ENCODE peak calls at places on chromosomes 16 and 17, in four cellular contexts. Z, L, G and P are unnamed samples. For H3K4me1, the result is how much of the 10 kb centered on the place peaks cover.

GRCh38 chr17:80866050-80866793 is 125.4 kb upstream of the CHMP6 start:
- DNase-seq in L (peak), Z (peak), G (peak), P (peak)

GRCh38 chr16:27431773-27432599 is 30.0 kb downstream of the IL21R start:
- DNase-seq in G (peak), L (no peak), Z (no peak), P (no peak)

GRCh38 chr17:75693500-75694481 is 26.7 kb downstream of the SAP30BP start:
- DNase-seq in Z (peak), G (no peak), L (peak), P (peak)

GRCh38 chr17:42920106-42920900 is 19.7 kb downstream of the G6PC1 start:
- DNase-seq in G (no peak), L (no peak), Z (no peak), P (peak)

GRCh38 chr16:1899641-1900451 is 18.4 kb downstream of the HS3ST6 start:
- DNase-seq in L (peak), Z (no peak), G (peak), P (no peak)

GRCh38 chr17:37088459-37088858 is 139.7 kb downstream of the AATF start:
- DNase-seq in L (peak), Z (no peak), G (peak), P (no peak)

GRCh38 chr16:49859139-49859947 is 3.4 kb upstream of the ZNF423 start:
- DNase-seq in G (no peak), Z (no peak), L (no peak), P (no peak)

GRCh38 chr17:10099051-10099571 is 99.3 kb downstream of the GAS7 start:
- DNase-seq in Z (no peak), G (no peak), L (no peak), P (no peak)

GRCh38 chr17:66310528-66311148 is 8.2 kb downstream of the PRKCA start:
- DNase-seq in G (no peak), Z (no peak), L (no peak), P (no peak)

GRCh38 chr16:4330277-4330882 is 14.5 kb downstream of the GLIS2 start:
- DNase-seq in Z (peak), L (peak), G (peak), P (peak)

GRCh38 chr16:53154513-53154912 is 99.7 kb downstream of the CHD9 start:
- DNase-seq in G (no peak), L (no peak), Z (no peak), P (no peak)

GRCh38 chr17:14803781-14804180 is 461.3 kb downstream of the PMP22 start:
- DNase-seq in Z (no peak), G (no peak), L (no peak), P (no peak)

GRCh38 chr17:75942473-75942872 is 1.6 kb upstream of the FBF1 start:
- DNase-seq in Z (no peak), L (no peak), G (no peak), P (no peak)

GRCh38 chr16:5056347-5056746 is 9.4 kb downstream of the C16orf89 start:
- DNase-seq in G (peak), L (no peak), Z (no peak), P (no peak)

GRCh38 chr16:89123001-89123830 is 29.6 kb downstream of the ACSF3 start:
- DNase-seq in G (no peak), L (no peak), Z (no peak), P (peak)

GRCh38 chr16:11835891-11836652 is 15.3 kb downstream of the RSL1D1 start:
- DNase-seq in Z (no peak), L (no peak), G (no peak), P (no peak)

GRCh38 chr16:30184430-30185140 is 1.2 kb downstream of the CORO1A start:
- DNase-seq in G (peak), L (no peak), Z (no peak), P (no peak)

GRCh38 chr17:9928601-9929341 is 23.7 kb upstream of the RCVRN start:
- DNase-seq in L (no peak), G (no peak), Z (no peak), P (no peak)

GRCh38 chr16:11108466-11108805 is 147.6 kb downstream of the SOCS1 start:
- DNase-seq in Z (no peak), L (no peak), G (no peak), P (no peak)

GRCh38 chr17:63697341-63698286 is 2.3 kb downstream of the LIMD2 start:
- DNase-seq in G (peak), Z (no peak), L (no peak), P (peak)

GRCh38 chr17:47278561-47278960 is 24.9 kb downstream of the ITGB3 start:
- DNase-seq in Z (no peak), G (no peak), L (no peak), P (no peak)

GRCh38 chr16:58034786-58035185 is 9.2 kb downstream of the MMP15 start:
- DNase-seq in L (no peak), Z (no peak), G (no peak), P (no peak)

GRCh38 chr16:11143741-11144035 is 112.3 kb downstream of the SOCS1 start:
- DNase-seq in G (no peak), L (no peak), Z (no peak), P (no peak)

GRCh38 chr16:19589771-19590302 is 34.3 kb downstream of the VPS35L start:
- DNase-seq in Z (no peak), L (no peak), G (no peak), P (no peak)

GRCh38 chr16:12942861-12943260 is 41.5 kb downstream of the SHISA9 start:
- DNase-seq in L (no peak), G (no peak), Z (no peak), P (no peak)

GRCh38 chr16:75097941-75098897 is 18.4 kb downstream of the LDHD start:
- DNase-seq in G (peak), L (no peak), Z (no peak), P (peak)

DNA sequence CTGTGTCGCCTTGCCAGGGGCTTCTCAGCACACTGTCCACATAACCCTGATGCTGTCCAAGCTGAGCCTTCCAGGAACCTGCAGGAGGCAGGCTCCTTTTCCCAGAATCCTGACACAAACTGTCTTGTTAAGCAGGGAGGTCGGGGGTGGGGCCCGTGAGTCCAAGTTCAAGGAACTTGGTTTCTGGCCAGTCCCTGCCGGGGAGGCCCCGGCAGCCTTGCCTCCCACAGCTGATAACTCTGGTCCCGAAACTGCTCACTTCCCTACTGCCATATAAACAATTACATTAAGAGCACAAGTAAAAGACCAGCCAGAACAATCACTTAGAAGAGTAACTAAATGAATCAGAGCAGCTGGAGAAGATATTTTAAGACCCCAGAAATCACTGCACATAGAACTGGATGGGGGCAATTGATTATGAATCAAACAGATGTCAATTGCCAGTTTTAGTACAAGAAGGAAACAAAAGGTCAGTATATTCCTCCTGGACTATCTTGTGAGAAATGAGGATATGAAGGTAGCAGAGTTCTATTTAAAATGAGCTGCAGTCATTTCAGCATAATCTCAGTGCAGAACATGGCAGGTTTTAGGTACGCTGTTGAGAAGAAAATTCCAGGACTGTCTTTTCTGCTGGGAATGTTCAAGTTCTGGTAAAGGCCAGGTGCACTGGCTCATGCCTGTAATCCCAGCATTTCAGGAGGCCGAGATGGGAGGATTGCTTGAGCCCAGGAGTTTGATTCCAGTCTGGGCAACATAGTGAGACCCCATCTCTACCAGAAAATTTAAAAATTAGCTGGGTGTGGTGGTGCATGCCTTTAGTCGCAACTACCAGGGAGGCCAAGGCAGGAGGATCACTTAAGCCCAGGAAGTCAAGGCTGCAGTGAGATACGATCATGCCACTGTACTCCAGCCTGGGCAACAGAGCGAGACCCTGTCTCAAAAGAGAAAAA is 169.8 kb downstream of the PITPNC1 start:
- DNase-seq in Z (no peak), L (no peak), G (peak), P (peak)
- TF ChIP-seq CTCF in Z (no peak), L (no peak), G (no peak), P (no peak)

GRCh38 chr17:32484041-32484461 is 2.7 kb upstream of the CDK5R1 start:
- DNase-seq in L (no peak), G (no peak), Z (no peak), P (no peak)
- TF ChIP-seq POLR2AphosphoS5 in L (no peak), G (no peak), Z (no peak), P (no peak)

DNA sequence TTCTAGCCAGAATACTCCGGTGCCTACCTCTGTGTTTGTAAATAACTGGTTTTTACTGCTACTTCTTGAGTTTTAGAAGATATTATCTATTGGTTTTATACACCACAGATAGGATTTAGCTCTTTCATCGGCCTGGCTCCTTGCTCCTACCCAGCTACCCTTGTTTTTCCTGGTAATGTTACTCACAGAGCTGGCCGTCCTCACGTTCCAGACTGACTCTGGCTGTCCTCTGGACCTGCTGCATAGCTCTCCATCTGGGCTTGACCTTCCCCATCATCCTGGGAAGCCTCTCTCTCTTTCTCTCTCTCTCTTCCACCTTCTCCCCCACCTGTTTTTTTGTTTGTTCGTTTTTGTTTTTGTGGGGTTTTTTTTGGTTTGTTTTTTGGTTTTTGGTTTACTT is 51.5 kb downstream of the MPRIP start:
- DNase-seq in Z (no peak), L (no peak), G (no peak), P (no peak)
- H3K4me1 ChIP-seq in Z (under half), L (under half), G (half or more), P (half or more)

DNA sequence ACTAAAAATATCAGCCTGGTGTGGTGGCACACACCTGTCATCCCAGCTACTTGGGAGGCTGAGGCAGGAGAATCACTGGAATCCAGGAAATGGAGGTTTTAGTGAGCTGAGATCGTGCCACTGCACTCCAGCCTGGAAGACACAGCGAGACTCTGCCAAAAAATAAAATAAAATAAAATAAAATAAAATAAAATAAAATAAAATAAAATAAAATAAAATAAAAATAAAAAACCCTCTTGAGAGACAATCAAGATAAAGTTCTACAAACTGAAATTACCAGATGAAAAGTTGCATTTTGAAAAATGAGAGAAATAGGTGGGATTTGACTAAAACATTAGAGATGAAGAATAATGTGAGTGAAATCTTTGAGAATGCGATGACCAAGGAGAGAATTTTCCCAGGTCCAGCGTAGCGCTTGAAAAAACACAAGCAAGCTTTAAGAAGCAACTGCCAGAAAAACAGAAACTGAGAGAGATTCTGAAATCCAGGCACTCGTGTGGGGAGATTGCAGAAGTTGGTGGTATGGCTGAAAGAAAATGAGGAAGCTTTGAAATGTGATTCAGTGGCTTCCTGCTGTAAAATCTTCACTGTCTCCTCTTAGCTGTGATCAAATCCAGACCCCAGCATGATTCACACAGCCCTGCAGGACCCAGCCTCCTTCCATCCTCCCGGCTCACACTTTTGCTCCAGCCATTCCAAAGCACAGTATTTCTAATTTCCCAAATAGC is 8.1 kb upstream of the CD300E start:
- DNase-seq in G (no peak), Z (no peak), L (no peak), P (peak)
- TF ChIP-seq CTCF in G (no peak), Z (no peak), L (no peak), P (no peak)